ENCODE peak calls at places on chromosomes 7 and 10, in four cellular contexts. One of them, this sample, is unnamed. For H3K4me1, the result is how much of the 10 kb centered on the place peaks cover.

GRCh38 chr10:44198780-44199097 is 186.2 kb downstream of the CXCL12 start:
- DNase-seq in GM23338: no peak
- DNase-seq in lower lobe of right lung: no peak
- DNase-seq in astrocyte: no peak
- DNase-seq in this sample: no peak

GRCh38 chr7:149722356-149722957 is 50.9 kb downstream of the ZNF467 start:
- DNase-seq in GM23338: no peak
- DNase-seq in lower lobe of right lung: no peak
- DNase-seq in astrocyte: no peak
- DNase-seq in this sample: no peak

GRCh38 chr7:107622937-107623336 is 37.7 kb upstream of the SLC26A4 start:
- DNase-seq in GM23338: no peak
- DNase-seq in lower lobe of right lung: no peak
- DNase-seq in astrocyte: no peak
- DNase-seq in this sample: no peak

GRCh38 chr10:70599791-70600190 is 2.8 kb downstream of the PRF1 start:
- DNase-seq in GM23338: no peak
- DNase-seq in lower lobe of right lung: no peak
- DNase-seq in astrocyte: no peak
- DNase-seq in this sample: no peak

GRCh38 chr10:119428789-119429188 is 113.7 kb downstream of the RGS10 start:
- DNase-seq in GM23338: no peak
- DNase-seq in lower lobe of right lung: no peak
- DNase-seq in astrocyte: peak
- DNase-seq in this sample: no peak

GRCh38 chr7:110944966-110945644 is 145.8 kb upstream of the LRRN3 start:
- DNase-seq in GM23338: peak
- DNase-seq in lower lobe of right lung: no peak
- DNase-seq in astrocyte: peak
- DNase-seq in this sample: no peak

GRCh38 chr10:74227697-74228424 is 76.8 kb downstream of the ADK start:
- DNase-seq in GM23338: no peak
- DNase-seq in lower lobe of right lung: no peak
- DNase-seq in astrocyte: peak
- DNase-seq in this sample: no peak

GRCh38 chr7:85830982-85831381 is 644.1 kb upstream of the SEMA3D start:
- DNase-seq in GM23338: no peak
- DNase-seq in lower lobe of right lung: no peak
- DNase-seq in astrocyte: no peak
- DNase-seq in this sample: no peak

GRCh38 chr10:3438608-3439007 is 266.0 kb upstream of the PITRM1 start:
- DNase-seq in GM23338: no peak
- DNase-seq in lower lobe of right lung: no peak
- DNase-seq in astrocyte: no peak
- DNase-seq in this sample: no peak

GRCh38 chr10:1687190-1687589 is 50.1 kb downstream of the ADARB2 start:
- DNase-seq in GM23338: no peak
- DNase-seq in lower lobe of right lung: no peak
- DNase-seq in astrocyte: no peak
- DNase-seq in this sample: no peak

GRCh38 chr7:135620980-135621850 is 41.1 kb upstream of the STMP1 start:
- DNase-seq in GM23338: peak
- DNase-seq in lower lobe of right lung: no peak
- DNase-seq in astrocyte: peak
- DNase-seq in this sample: peak

GRCh38 chr10:95133016-95133752 is 60.9 kb upstream of the ACSM6 start:
- DNase-seq in GM23338: peak
- DNase-seq in lower lobe of right lung: peak
- DNase-seq in astrocyte: peak
- DNase-seq in this sample: peak

GRCh38 chr10:17655567-17656146 is 11.7 kb downstream of the STAM start:
- DNase-seq in GM23338: no peak
- DNase-seq in lower lobe of right lung: no peak
- DNase-seq in astrocyte: peak
- DNase-seq in this sample: no peak

GRCh38 chr7:127080576-127080975 is 172.2 kb downstream of the GRM8 start:
- DNase-seq in GM23338: no peak
- DNase-seq in lower lobe of right lung: no peak
- DNase-seq in astrocyte: no peak
- DNase-seq in this sample: no peak

GRCh38 chr7:8217200-8218068 is 44.5 kb downstream of the ICA1 start:
- DNase-seq in GM23338: peak
- DNase-seq in lower lobe of right lung: no peak
- DNase-seq in astrocyte: peak
- DNase-seq in this sample: peak
- TF ChIP-seq CTCF in GM23338: peak
- TF ChIP-seq CTCF in lower lobe of right lung: peak
- TF ChIP-seq CTCF in astrocyte: peak
- TF ChIP-seq CTCF in this sample: peak

GRCh38 chr7:102029616-102030015 is 212.2 kb downstream of the CUX1 start:
- DNase-seq in GM23338: peak
- DNase-seq in lower lobe of right lung: no peak
- DNase-seq in astrocyte: no peak
- DNase-seq in this sample: no peak
- H3K4me1 ChIP-seq in GM23338: under half
- H3K4me1 ChIP-seq in lower lobe of right lung: under half
- H3K4me1 ChIP-seq in astrocyte: under half
- H3K4me1 ChIP-seq in this sample: under half

GRCh38 chr10:97759157-97759980 is 12.4 kb downstream of the SFRP5 start:
- DNase-seq in GM23338: peak
- DNase-seq in lower lobe of right lung: peak
- DNase-seq in astrocyte: peak
- DNase-seq in this sample: peak
- H3K4me3 ChIP-seq in GM23338: no peak
- H3K4me3 ChIP-seq in lower lobe of right lung: no peak
- H3K4me3 ChIP-seq in astrocyte: no peak
- H3K4me3 ChIP-seq in this sample: no peak

DNA sequence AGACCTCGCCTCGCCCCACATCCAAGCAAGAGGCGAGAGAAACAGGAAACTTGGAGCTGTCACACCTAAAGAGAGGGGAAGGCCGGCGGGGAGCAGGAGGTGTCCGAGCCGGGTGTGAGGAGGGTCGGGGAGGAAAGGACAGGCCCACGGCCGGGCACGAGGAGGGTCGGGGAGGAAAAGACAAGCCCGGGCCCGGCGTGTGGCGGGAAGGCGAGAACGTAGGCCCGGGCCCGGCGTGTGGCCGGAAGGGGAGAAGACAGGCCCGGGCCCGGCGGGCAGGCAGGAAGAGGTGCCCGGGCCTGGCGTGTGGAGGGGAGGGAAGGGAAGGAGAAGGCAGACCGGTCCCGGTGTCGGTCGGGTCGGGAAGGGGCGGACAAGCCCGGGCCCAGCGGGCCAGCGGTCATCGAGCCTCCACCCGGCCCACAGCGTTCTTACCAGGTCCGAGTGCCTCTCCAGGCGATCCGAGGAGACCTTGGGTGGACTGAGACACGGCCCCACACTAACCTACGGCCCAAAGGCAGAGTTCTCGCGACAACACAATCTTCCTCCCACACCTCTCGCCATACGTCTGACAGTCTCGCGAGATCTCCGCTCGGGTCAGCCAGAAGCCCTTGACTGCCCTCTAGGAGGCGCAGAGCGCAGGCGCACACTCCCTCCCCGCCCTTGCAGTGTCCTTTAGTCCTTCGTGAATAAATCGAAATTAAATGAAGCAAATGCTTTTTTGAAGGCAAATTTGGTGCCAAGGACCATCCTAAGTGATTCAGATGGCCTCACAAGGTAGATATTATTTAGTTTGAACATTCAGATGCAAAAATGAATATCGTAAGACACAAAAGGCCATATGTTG is at the start of gene NCOA4:
- DNase-seq in GM23338: peak
- DNase-seq in lower lobe of right lung: peak
- DNase-seq in astrocyte: peak
- DNase-seq in this sample: peak
- TF ChIP-seq CTCF in GM23338: peak
- TF ChIP-seq CTCF in lower lobe of right lung: peak
- TF ChIP-seq CTCF in astrocyte: peak
- TF ChIP-seq CTCF in this sample: peak

GRCh38 chr7:27132978-27133377 is 2.4 kb upstream of the HOXA4 start:
- DNase-seq in GM23338: no peak
- DNase-seq in lower lobe of right lung: no peak
- DNase-seq in astrocyte: no peak
- DNase-seq in this sample: peak

GRCh38 chr7:27131390-27131819 is 848 bp upstream of the HOXA4 start:
- DNase-seq in GM23338: no peak
- DNase-seq in lower lobe of right lung: no peak
- DNase-seq in astrocyte: no peak
- DNase-seq in this sample: no peak

GRCh38 chr7:27134392-27134791 is 3.8 kb upstream of the HOXA4 start:
- DNase-seq in GM23338: no peak
- DNase-seq in lower lobe of right lung: no peak
- DNase-seq in astrocyte: peak
- DNase-seq in this sample: peak

GRCh38 chr7:27132214-27132613 is 1.7 kb upstream of the HOXA4 start:
- DNase-seq in GM23338: no peak
- DNase-seq in lower lobe of right lung: no peak
- DNase-seq in astrocyte: peak
- DNase-seq in this sample: no peak

DNA sequence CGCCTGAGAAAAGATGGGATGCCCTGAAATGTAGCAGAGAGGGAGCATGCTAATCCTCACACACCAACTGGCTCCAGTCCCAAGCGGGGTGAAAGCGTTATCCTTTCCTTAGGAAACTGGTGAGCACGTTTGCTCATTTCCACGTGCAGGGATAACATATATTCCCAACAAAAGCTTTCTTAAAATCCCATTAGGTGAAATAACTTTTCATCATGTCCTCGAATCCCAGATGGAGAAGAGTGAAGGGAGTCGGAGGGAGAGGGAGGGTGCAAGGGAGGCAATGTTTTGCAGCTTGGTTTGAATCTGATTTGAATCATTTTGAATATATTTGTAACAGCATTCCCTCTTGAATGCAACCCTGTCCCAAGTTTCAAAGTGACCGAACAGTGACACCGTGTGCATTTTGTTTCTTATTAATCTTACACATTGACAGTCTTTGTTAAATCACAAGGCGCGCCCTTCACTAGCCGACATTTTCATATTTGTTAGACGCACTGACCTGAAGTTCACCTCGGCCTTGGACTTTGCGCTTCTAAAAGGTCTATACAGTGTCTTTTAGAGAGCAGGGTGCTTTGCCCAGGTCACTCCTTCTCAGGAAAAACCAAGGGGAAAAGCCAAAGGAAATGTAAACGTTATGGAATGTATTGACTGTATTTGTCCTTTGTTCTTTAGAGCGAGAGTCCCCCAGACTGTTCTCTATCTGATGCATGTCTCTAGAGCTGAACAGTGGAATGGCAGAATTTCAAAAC is 3.0 kb upstream of the HOXA4 start:
- DNase-seq in GM23338: no peak
- DNase-seq in lower lobe of right lung: no peak
- DNase-seq in astrocyte: peak
- DNase-seq in this sample: peak
- H3K4me1 ChIP-seq in GM23338: under half
- H3K4me1 ChIP-seq in lower lobe of right lung: under half
- H3K4me1 ChIP-seq in astrocyte: under half
- H3K4me1 ChIP-seq in this sample: under half

DNA sequence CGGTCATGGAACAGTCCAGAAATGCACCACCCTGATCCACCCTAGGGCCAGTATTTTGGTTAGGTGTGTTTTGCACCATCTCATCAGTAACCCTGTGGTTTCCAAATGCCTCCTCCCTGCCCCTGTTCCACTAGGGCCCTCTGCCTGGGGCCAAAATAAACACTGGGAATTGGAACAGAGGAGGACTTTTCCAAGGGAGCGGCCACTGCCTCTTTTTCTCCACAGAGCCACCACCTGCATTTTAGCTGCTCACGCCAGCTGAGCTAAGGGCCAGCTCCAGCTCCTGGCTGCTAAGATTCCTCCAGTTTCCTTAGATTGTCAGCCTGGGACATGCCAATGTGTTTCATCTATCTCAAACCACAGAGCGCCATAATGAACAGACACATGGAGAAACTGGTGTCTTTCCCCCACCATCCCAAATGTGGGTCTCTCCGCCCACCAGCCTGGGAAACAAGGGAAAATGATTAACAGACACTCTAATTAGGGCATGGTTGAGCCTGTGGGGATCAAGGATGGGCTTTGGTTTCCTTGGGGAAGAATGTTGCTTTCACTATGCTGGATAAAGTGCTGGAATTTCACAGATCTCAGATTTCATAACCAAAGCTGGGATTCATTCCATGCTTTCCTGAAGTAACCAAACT is 52.2 kb downstream of the ASB13 start:
- DNase-seq in GM23338: no peak
- DNase-seq in lower lobe of right lung: no peak
- DNase-seq in astrocyte: peak
- DNase-seq in this sample: no peak
- H3K4me3 ChIP-seq in GM23338: no peak
- H3K4me3 ChIP-seq in lower lobe of right lung: no peak
- H3K4me3 ChIP-seq in astrocyte: no peak
- H3K4me3 ChIP-seq in this sample: no peak

GRCh38 chr7:76165106-76165972 is 36.4 kb upstream of the SRRM3 start:
- DNase-seq in GM23338: no peak
- DNase-seq in lower lobe of right lung: no peak
- DNase-seq in astrocyte: no peak
- DNase-seq in this sample: no peak

GRCh38 chr7:76165973-76166403 is 35.7 kb upstream of the SRRM3 start:
- DNase-seq in GM23338: no peak
- DNase-seq in lower lobe of right lung: no peak
- DNase-seq in astrocyte: no peak
- DNase-seq in this sample: no peak

GRCh38 chr7:76166404-76167255 is 35.1 kb upstream of the SRRM3 start:
- DNase-seq in GM23338: peak
- DNase-seq in lower lobe of right lung: peak
- DNase-seq in astrocyte: peak
- DNase-seq in this sample: peak
- TF ChIP-seq CTCF in GM23338: peak
- TF ChIP-seq CTCF in lower lobe of right lung: peak
- TF ChIP-seq CTCF in astrocyte: no peak
- TF ChIP-seq CTCF in this sample: no peak

DNA sequence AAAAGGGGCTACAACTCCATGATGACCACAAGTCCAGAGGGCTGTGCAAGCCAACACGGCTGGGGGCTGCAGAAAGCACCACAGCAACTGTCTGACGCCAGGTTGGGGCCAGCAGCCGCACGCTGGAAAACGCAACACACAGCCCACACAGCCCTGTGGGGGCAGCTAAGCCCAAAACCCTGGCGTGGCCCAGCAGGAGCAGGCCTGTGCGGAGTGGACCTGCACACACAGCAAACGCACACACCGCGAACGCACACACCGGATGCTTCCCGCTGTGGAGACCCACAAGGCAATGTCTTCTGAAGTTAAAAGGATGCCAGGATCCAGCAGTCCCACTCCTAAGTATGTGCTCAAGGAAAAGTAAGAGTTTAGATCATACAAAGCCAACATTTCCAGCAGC is 121.2 kb downstream of the MAD1L1 start:
- DNase-seq in GM23338: no peak
- DNase-seq in lower lobe of right lung: no peak
- DNase-seq in astrocyte: no peak
- DNase-seq in this sample: no peak
- H3K4me1 ChIP-seq in GM23338: under half
- H3K4me1 ChIP-seq in lower lobe of right lung: under half
- H3K4me1 ChIP-seq in astrocyte: half or more
- H3K4me1 ChIP-seq in this sample: under half

GRCh38 chr7:94405506-94405905 is 10.8 kb downstream of the COL1A2 start:
- DNase-seq in GM23338: no peak
- DNase-seq in lower lobe of right lung: no peak
- DNase-seq in astrocyte: no peak
- DNase-seq in this sample: no peak
- H3K4me3 ChIP-seq in GM23338: no peak
- H3K4me3 ChIP-seq in lower lobe of right lung: no peak
- H3K4me3 ChIP-seq in astrocyte: no peak
- H3K4me3 ChIP-seq in this sample: no peak